ENCODE peak calls at places on chromosome 9, in four cellular contexts. R is A549, N is HepG2, K is K562. G is an unnamed sample.

GRCh38 chr9:99039388-99040182 is 65.3 kb upstream of the TGFBR1 start:
- DNase-seq in R (no peak), N (no peak), K (no peak), G (no peak)

GRCh38 chr9:135015096-135015495 is 72.4 kb upstream of the OLFM1 start:
- DNase-seq in K (no peak), R (no peak), N (no peak), G (no peak)

GRCh38 chr9:116469128-116469527 is 218.0 kb upstream of the TRIM32 start:
- DNase-seq in N (no peak), K (no peak), R (no peak), G (no peak)

GRCh38 chr9:97848582-97849237 is 4.3 kb upstream of the FOXE1 start:
- DNase-seq in N (no peak), R (no peak), K (no peak), G (no peak)

GRCh38 chr9:112868956-112869594 is 21.6 kb downstream of the SLC46A2 start:
- DNase-seq in N (no peak), R (no peak), K (no peak), G (no peak)

GRCh38 chr9:121274851-121275250 is 6.9 kb downstream of the GSN start:
- DNase-seq in K (no peak), R (no peak), N (no peak), G (no peak)

GRCh38 chr9:77953590-77953989 is 78.0 kb downstream of the GNAQ start:
- DNase-seq in K (no peak), R (no peak), N (no peak), G (no peak)

GRCh38 chr9:973295-973842 is 3.1 kb upstream of the DMRT3 start:
- DNase-seq in N (no peak), R (no peak), K (no peak), G (no peak)

GRCh38 chr9:136410500-136411287 is at the start of the genes ENTR1 and PMPCA:
- DNase-seq in R (peak), K (peak), N (peak), G (peak)

GRCh38 chr9:135925496-135926133 is 18.3 kb upstream of the CAMSAP1 start:
- DNase-seq in N (no peak), R (no peak), K (peak), G (no peak)

GRCh38 chr9:114216081-114216480 is 60.7 kb downstream of the COL27A1 start:
- DNase-seq in N (no peak), R (no peak), K (no peak), G (no peak)

GRCh38 chr9:132572921-132573320 is 9.5 kb upstream of the BARHL1 start:
- DNase-seq in K (peak), N (no peak), R (no peak), G (no peak)

GRCh38 chr9:76817489-76817888 is 53.3 kb downstream of the PCA3 start:
- DNase-seq in R (peak), N (no peak), K (no peak), G (no peak)

GRCh38 chr9:135163023-135163780 is 75.7 kb downstream of the OLFM1 start:
- DNase-seq in N (no peak), R (no peak), K (no peak), G (no peak)

GRCh38 chr9:135591491-135592330 is 30.2 kb downstream of the PAEP start:
- DNase-seq in N (no peak), R (no peak), K (no peak), G (no peak)

GRCh38 chr9:68844623-68845612 is 139.9 kb downstream of the PIP5K1B start:
- DNase-seq in R (peak), K (peak), N (peak), G (no peak)

GRCh38 chr9:8560560-8561525 is 761.3 kb upstream of the DMAC1 start:
- DNase-seq in R (no peak), K (no peak), N (no peak), G (no peak)

GRCh38 chr9:74729129-74729710 is 158.5 kb downstream of the TRPM6 start:
- DNase-seq in K (no peak), N (no peak), R (no peak), G (no peak)

GRCh38 chr9:35464056-35465025 is 25.6 kb upstream of the RUSC2 start:
- DNase-seq in R (no peak), K (no peak), N (no peak), G (no peak)

GRCh38 chr9:121073038-121073437 is 1.7 kb upstream of the CNTRL start:
- DNase-seq in R (no peak), K (no peak), N (no peak), G (no peak)

GRCh38 chr9:130869250-130869649 is 27.4 kb downstream of the QRFP start:
- DNase-seq in K (peak), R (no peak), N (no peak), G (no peak)

GRCh38 chr9:19976226-19976625 is 187.4 kb upstream of the SLC24A2 start:
- DNase-seq in K (no peak), R (no peak), N (no peak), G (no peak)

GRCh38 chr9:134213508-134214394 is 49.4 kb upstream of the RNU6ATAC start:
- DNase-seq in R (no peak), K (no peak), N (no peak), G (no peak)

GRCh38 chr9:134307674-134308638 is 18.3 kb upstream of the RXRA start:
- DNase-seq in R (no peak), N (peak), K (no peak), G (no peak)

GRCh38 chr9:110337727-110338522 is at the start of gene TXNDC8:
- DNase-seq in K (no peak), R (no peak), N (no peak), G (no peak)

GRCh38 chr9:1875921-1876448 is 139.2 kb upstream of the SMARCA2 start:
- DNase-seq in R (no peak), K (no peak), N (no peak), G (peak)

GRCh38 chr9:92242115-92242778 is 51.2 kb downstream of the IARS1 start:
- DNase-seq in K (peak), R (peak), N (no peak), G (no peak)

GRCh38 chr9:25418974-25419373 is 259.3 kb downstream of the TUSC1 start:
- DNase-seq in R (no peak), N (no peak), K (no peak), G (no peak)

GRCh38 chr9:7176574-7176973 is 418.8 kb downstream of the KDM4C start:
- DNase-seq in N (no peak), R (no peak), K (no peak), G (no peak)
- TF ChIP-seq CHD4 in N (no peak), R (no peak), K (no peak), G (no peak)

DNA sequence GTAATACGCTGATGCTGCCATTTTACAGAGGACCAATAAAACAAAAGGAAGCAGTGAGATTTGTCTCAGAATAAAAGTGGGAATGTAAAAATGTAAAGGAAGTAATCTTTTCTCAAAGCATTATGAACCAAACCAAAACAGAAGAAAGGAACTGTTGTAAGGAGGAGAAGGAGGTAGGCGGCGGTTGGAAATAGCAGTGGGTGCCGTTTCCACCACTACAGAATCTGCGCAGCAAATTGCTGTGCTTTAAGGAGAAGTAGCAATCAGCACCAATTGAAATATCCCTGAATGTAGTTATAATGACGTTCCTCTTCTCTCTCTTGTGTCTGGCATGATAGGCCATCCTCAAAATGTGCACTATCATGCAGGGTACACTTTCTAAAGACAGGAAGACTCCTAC is 455.1 kb upstream of the TLE4 start:
- DNase-seq in N (no peak), R (no peak), K (no peak), G (no peak)
- TF ChIP-seq CHD4 in N (no peak), R (no peak), K (no peak), G (no peak)

GRCh38 chr9:128412120-128412790 is 8.4 kb upstream of the CERCAM start:
- DNase-seq in N (peak), R (peak), K (peak), G (no peak)
- TF ChIP-seq CHD4 in N (no peak), R (no peak), K (no peak), G (no peak)

DNA sequence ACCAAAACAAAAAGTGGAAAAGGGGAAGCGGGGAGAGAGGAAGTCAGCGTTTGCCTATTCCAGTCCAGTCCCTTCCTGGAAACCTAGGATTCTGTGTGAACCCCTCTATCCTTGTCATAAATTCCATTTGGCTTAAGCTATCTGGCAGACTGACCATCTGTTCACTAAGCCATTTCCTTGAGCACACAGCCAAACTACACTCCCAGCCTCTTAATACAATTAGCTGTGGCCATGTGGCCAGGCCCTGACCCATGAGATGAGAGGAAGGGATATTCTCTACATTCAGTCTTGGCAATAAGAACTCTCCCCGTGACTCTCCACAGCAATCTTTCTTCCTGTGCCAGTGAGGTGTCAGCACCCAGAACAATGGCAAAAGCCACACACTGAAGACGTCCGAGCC is 424.8 kb downstream of the TLE1 start:
- DNase-seq in N (no peak), K (no peak), R (no peak), G (no peak)
- TF ChIP-seq CHD4 in N (no peak), K (no peak), R (no peak), G (no peak)

DNA sequence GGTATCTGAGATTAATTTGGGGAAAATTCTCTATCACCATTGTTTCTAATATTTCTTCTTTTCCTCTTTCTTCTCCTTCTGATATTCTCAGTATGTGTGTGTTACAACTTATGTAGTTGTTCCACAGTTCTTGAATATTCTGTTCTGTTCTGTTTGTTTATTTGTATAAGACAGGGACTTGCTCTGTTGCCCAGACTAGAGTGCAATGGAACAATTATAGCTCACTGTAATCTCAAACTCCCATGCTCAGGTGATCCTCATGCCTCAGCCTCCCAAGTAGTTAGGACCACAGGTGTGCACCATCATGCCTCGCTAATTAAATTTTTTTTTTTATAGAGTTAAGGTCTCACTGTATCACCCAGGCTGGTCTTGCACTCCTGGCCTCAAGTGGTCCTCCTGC is 145.8 kb upstream of the TUT7 start:
- DNase-seq in R (no peak), K (no peak), N (no peak), G (no peak)
- TF ChIP-seq CHD4 in R (no peak), K (no peak), N (no peak), G (no peak)

GRCh38 chr9:129170229-129170628 is 7.8 kb downstream of the IER5L start:
- DNase-seq in R (no peak), N (no peak), K (peak), G (no peak)
- TF ChIP-seq CHD4 in R (no peak), N (no peak), K (no peak), G (no peak)